ENCODE peak calls at places on chromosomes 1 and 21, in six cellular contexts. S is IMR-90, Y is A549, T is SK-N-SH, R is HepG2, O is GM12878. L is an unnamed sample.

GRCh38 chr1:227131193-227131592 is 187.1 kb downstream of the CDC42BPA start:
- DNase-seq in S (peak; percentile 54), R (peak; percentile 30), T (peak; percentile 34), Y (peak; percentile 34), O (no peak), L (peak; percentile 21)

GRCh38 chr1:204072951-204073836 is at the start of gene SOX13:
- DNase-seq in S (peak; percentile 85), Y (peak; percentile 95), O (no peak), T (peak; percentile 92), R (peak; percentile 78), L (peak; percentile 67)

GRCh38 chr1:110190282-110190929 is 19.7 kb upstream of the KCNC4 start:
- DNase-seq in Y (no peak), R (no peak), T (no peak), O (no peak), S (no peak), L (no peak)

GRCh38 chr1:195637474-195637873 is 970.8 kb downstream of the KCNT2 start:
- DNase-seq in R (no peak), S (peak; percentile 28), Y (no peak), O (no peak), T (peak; percentile 10), L (no peak)

GRCh38 chr1:116568925-116569490 is 1.8 kb downstream of the CD58 start:
- DNase-seq in Y (no peak), O (no peak), S (no peak), R (no peak), T (no peak), L (no peak)

GRCh38 chr1:168301664-168302320 is 21.1 kb downstream of the TBX19 start:
- DNase-seq in T (no peak), Y (peak; percentile 77), S (peak; percentile 61), R (peak; percentile 6), O (no peak), L (no peak)

GRCh38 chr1:55380313-55380970 is 165.3 kb upstream of the USP24 start:
- DNase-seq in T (no peak), O (no peak), Y (no peak), R (no peak), S (peak; percentile 23), L (no peak)

GRCh38 chr1:177600936-177601335 is 368.9 kb downstream of the SEC16B start:
- DNase-seq in S (no peak), Y (no peak), R (no peak), O (no peak), T (no peak), L (no peak)

GRCh38 chr1:6688757-6689156 is 12.9 kb downstream of the DNAJC11 start:
- DNase-seq in Y (no peak), T (no peak), O (no peak), S (peak; percentile 18), R (no peak), L (no peak)
- TF ChIP-seq RFX5 in Y (no peak), T (no peak), O (no peak), S (no peak), R (no peak), L (no peak)

GRCh38 chr1:224430511-224431113 is 4.0 kb downstream of the WDR26 start:
- DNase-seq in O (no peak), T (no peak), Y (peak; percentile 41), S (peak; percentile 76), R (peak; percentile 55), L (peak; percentile 44)
- TF ChIP-seq RFX5 in O (no peak), T (no peak), Y (no peak), S (no peak), R (no peak), L (no peak)

GRCh38 chr21:33762798-33763572 is 120.7 kb downstream of the ITSN1 start:
- DNase-seq in O (no peak), T (no peak), S (peak; percentile 24), Y (no peak), R (no peak), L (no peak)

GRCh38 chr21:33763573-33763881 is 121.2 kb downstream of the ITSN1 start:
- DNase-seq in R (no peak), S (no peak), Y (no peak), T (no peak), O (no peak), L (no peak)

GRCh38 chr21:33760641-33761103 is 118.4 kb downstream of the ITSN1 start:
- DNase-seq in T (no peak), R (no peak), O (no peak), S (peak; percentile 86), Y (no peak), L (no peak)

GRCh38 chr21:33767236-33767635 is 124.9 kb downstream of the ITSN1 start:
- DNase-seq in O (no peak), Y (no peak), R (no peak), T (no peak), S (peak; percentile 46), L (no peak)

DNA sequence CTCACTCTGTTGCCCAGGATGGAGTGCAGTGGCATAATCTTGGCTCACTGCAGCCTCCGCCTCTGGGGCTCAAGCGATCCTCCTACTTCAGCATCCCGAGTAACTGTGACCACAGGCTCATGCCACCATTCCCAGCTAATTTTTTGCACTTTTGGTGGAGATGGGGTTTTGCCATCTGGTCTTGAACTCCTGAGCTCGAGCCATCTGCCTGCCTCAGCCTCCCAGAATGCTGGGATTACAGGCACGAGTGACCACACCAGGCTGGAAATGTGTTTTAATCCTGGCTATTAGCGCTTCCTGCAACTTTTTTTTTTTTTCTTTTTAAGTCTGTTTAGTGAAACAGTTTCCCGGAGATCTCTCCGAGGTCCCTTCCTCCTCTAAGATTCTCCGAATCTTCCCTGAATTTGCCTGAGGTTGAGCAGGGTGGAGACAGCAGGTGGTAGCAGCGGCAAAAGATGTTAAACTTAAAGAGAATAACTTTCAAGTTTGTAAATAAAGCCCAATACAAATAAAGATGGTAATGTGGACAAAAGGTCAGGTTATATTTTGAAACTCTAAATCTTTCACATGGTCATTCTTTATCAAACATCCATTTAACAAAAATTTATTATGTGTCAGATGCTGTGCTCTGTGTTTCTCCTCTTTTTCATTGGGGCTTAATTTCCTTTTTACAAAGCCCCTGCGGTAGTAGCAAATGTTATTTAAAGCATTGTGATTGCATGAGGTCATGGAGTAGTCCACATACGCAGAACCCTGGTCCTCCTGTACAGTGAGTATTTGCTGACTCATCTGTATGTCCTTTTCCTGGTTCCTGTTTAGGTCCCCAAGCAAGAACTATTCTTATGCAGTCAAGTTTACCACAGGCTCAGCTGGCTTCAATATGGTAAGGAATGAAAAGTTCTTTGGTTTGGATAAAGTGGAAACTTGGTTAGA is 119.1 kb downstream of the ITSN1 start:
- DNase-seq in O (no peak), T (no peak), S (peak; percentile 99), R (peak; percentile 73), Y (peak; percentile 46), L (peak; percentile 84)
- TF ChIP-seq RFX5 in O (no peak), T (no peak), S (no peak), R (no peak), Y (no peak), L (no peak)

GRCh38 chr1:100767176-100767876 is 47.8 kb downstream of the VCAM1 start:
- DNase-seq in R (no peak), O (no peak), Y (no peak), T (no peak), S (peak; percentile 57), L (no peak)

GRCh38 chr1:100773444-100773843 is 53.9 kb downstream of the VCAM1 start:
- DNase-seq in O (no peak), S (no peak), R (no peak), T (no peak), Y (no peak), L (no peak)

GRCh38 chr1:100774370-100774769 is 54.8 kb downstream of the VCAM1 start:
- DNase-seq in O (no peak), R (no peak), Y (no peak), S (no peak), T (no peak), L (no peak)

GRCh38 chr1:100769323-100769722 is 49.8 kb downstream of the VCAM1 start:
- DNase-seq in Y (no peak), T (no peak), O (no peak), R (no peak), S (peak; percentile 13), L (no peak)

DNA sequence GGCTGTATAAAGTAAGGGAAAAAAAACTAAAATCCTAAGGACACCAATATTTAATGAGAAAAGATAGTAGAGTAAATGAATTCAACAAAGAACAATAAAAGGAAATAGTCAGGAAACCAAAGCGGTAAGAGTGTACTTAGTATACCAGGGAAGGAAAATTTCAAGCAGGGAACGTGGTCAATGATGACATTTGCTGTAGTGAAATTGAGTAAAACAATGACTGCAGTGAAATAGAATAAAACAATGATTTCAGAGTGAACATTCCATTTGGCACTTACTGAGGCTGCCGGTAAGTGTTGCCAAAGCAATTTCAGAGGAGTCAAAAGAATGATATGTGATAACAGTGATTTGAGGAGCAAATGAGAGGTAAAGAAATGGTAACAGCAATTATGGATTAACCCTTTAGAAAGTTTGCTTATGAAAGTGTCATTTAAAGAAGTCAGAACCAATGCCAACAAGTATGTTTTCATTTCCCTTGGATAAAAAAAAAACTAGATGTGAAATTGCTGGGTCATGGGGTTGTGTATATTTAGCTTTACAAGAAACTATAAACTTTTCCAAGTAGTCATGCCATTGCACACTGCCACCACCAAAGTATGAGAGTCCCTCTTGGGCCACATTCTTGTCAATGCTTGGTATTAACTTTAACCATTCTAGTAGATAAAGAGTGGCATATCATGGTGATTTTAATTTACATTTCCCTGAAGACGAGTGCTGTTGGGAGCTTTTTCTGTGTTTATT is 50.5 kb downstream of the VCAM1 start:
- DNase-seq in Y (no peak), T (no peak), R (no peak), O (no peak), S (no peak), L (no peak)
- TF ChIP-seq RFX5 in Y (no peak), T (no peak), R (no peak), O (no peak), S (no peak), L (no peak)

GRCh38 chr1:242199861-242200458 is 201.1 kb upstream of the MAP1LC3C start:
- DNase-seq in S (no peak), Y (no peak), T (no peak), O (no peak), R (no peak), L (no peak)
- TF ChIP-seq RFX5 in S (no peak), Y (no peak), T (no peak), O (no peak), R (no peak), L (no peak)

DNA sequence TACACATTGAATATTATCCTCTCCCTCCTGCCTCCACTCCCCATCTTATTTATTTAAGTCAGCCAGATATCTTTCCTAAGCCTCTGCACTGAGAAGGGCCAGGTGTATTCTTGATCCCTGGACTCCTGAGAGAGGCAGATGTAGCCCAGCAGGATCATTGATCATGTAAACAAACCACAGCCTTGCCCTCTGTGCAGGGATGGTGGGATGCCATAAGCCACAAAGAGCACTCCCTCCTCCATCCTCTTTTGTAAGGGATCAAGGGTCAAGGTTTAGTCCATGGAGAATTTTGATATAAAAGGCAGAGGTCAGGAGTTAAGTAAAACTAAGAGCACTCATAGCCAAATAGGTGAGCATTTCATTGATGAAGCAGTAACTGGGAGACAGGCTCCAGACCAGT is 17.3 kb downstream of the PHGDH start:
- DNase-seq in T (no peak), R (peak; percentile 56), Y (no peak), S (no peak), O (no peak), L (no peak)
- TF ChIP-seq RFX5 in T (no peak), R (no peak), Y (no peak), S (no peak), O (no peak), L (no peak)

GRCh38 chr1:11484321-11484655 is 5.3 kb downstream of the DISP3 start:
- DNase-seq in R (no peak), Y (no peak), S (no peak), O (no peak), T (no peak), L (no peak)
- TF ChIP-seq RFX5 in R (no peak), Y (no peak), S (no peak), O (no peak), T (no peak), L (no peak)

L was measured in K562.